ENCODE peak calls at places on chromosomes 7 and 10, in ten cellular contexts. W is colonic mucosa, V is esophagus muscularis mucosa, N is left ventricle myocardium inferior, P is ovary, F is GM23248, U is GM23338, M is right atrium auricular region, Q is upper lobe of right lung, X is adipocyte. Z is an unnamed sample. For H3K4me1 and H3K27me3, the result is how much of the 10 kb centered on the place peaks cover.

GRCh38 chr7:157020514-157021070 is 10.1 kb upstream of the MNX1 start:
- DNase-seq in W (peak), V (no peak), N (no peak), P (no peak), F (no peak), U (peak), M (no peak), Q (peak), X (no peak), Z (no peak)

GRCh38 chr10:109891105-109891504 is 32.2 kb downstream of the XPNPEP1 start:
- DNase-seq in W (no peak), V (no peak), N (no peak), P (no peak), F (peak), U (no peak), M (no peak), Q (no peak), X (no peak), Z (no peak)

GRCh38 chr7:27162548-27162848 is 2.8 kb downstream of the HOXA9 start:
- DNase-seq in W (no peak), V (no peak), N (no peak), P (no peak), F (peak), U (no peak), M (no peak), Q (no peak), X (no peak), Z (no peak)

GRCh38 chr10:48253970-48254657 is 20.4 kb downstream of the FRMPD2 start:
- DNase-seq in W (no peak), V (peak), N (no peak), P (no peak), F (peak), U (no peak), M (peak), Q (no peak), X (no peak), Z (no peak)

GRCh38 chr7:5445991-5446594 is 22.5 kb upstream of the TNRC18 start:
- DNase-seq in W (no peak), V (no peak), N (no peak), P (peak), F (no peak), U (no peak), M (no peak), Q (no peak), X (no peak), Z (no peak)

GRCh38 chr7:19421871-19422270 is 276.6 kb upstream of the FERD3L start:
- DNase-seq in W (no peak), V (no peak), N (no peak), P (no peak), F (no peak), U (no peak), M (no peak), Q (no peak), X (no peak), Z (no peak)

GRCh38 chr7:106175507-106175906 is 63.4 kb upstream of the SYPL1 start:
- DNase-seq in W (no peak), V (no peak), N (no peak), P (no peak), F (no peak), U (no peak), M (no peak), Q (no peak), X (no peak), Z (no peak)

GRCh38 chr7:4634166-4634565 is 47.9 kb upstream of the FOXK1 start:
- DNase-seq in W (no peak), V (no peak), N (no peak), P (no peak), F (peak), U (no peak), M (no peak), Q (no peak), X (peak), Z (no peak)

GRCh38 chr10:130192276-130192848 is 56.2 kb downstream of the GLRX3 start:
- DNase-seq in W (no peak), V (no peak), N (no peak), P (no peak), F (no peak), U (no peak), M (no peak), Q (no peak), X (no peak), Z (no peak)

GRCh38 chr10:15824498-15824897 is 35.8 kb downstream of the MINDY3 start:
- DNase-seq in W (no peak), V (no peak), N (no peak), P (no peak), F (peak), U (no peak), M (no peak), Q (no peak), X (peak), Z (peak)

GRCh38 chr7:102404005-102404861 is 8.1 kb downstream of the PRKRIP1 start:
- DNase-seq in W (peak), V (no peak), N (no peak), P (no peak), F (peak), U (peak), M (no peak), Q (no peak), X (peak), Z (peak)

GRCh38 chr7:99560834-99561734 is 2.6 kb downstream of the ZNF655 start:
- DNase-seq in W (no peak), V (no peak), N (no peak), P (no peak), F (no peak), U (no peak), M (no peak), Q (no peak), X (no peak), Z (no peak)

GRCh38 chr7:99562114-99562784 is 3.8 kb downstream of the ZNF655 start:
- DNase-seq in W (no peak), V (no peak), N (no peak), P (no peak), F (peak), U (no peak), M (no peak), Q (no peak), X (no peak), Z (no peak)

GRCh38 chr7:99563650-99564049 is 5.2 kb downstream of the ZNF655 start:
- DNase-seq in W (no peak), V (no peak), N (no peak), P (no peak), F (peak), U (no peak), M (no peak), Q (no peak), X (peak), Z (no peak)

GRCh38 chr7:99562832-99563231 is 4.4 kb downstream of the ZNF655 start:
- DNase-seq in W (peak), V (no peak), N (no peak), P (no peak), F (peak), U (no peak), M (no peak), Q (no peak), X (peak), Z (peak)

GRCh38 chr7:99561735-99562051 is 3.3 kb downstream of the ZNF655 start:
- DNase-seq in W (no peak), V (no peak), N (no peak), P (no peak), F (no peak), U (no peak), M (no peak), Q (no peak), X (no peak), Z (no peak)
- H3K4me1 ChIP-seq in W (under half), V (under half), N (half or more), P (under half), F (half or more), U (under half), M (under half), Q (under half), X (half or more), Z (under half)

DNA sequence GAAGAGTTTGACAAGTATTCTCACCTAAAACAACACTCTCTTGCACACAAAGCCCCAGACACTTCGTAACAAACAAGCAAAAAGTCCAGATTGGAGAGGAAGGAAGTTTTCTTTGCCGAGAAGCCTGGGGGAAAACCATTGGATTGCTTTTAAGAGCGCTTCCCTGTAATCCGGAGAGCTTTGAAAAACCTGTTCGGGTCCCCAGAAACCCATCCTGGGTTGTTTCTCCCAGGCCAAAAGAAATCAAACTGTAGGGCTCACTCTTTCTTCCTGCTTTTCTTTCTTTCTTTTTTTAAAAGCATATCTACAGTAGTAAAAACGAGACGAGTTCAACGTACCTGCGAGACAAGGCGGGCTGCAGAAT is 655 bp downstream of the SP8 start:
- DNase-seq in W (no peak), V (no peak), N (no peak), P (no peak), F (no peak), U (no peak), M (no peak), Q (no peak), X (no peak), Z (no peak)
- H3K27me3 ChIP-seq in W (half or more), V (half or more), N (half or more), P (under half), F (half or more), U (half or more), M (half or more), Q (half or more), X (half or more), Z (half or more)

DNA sequence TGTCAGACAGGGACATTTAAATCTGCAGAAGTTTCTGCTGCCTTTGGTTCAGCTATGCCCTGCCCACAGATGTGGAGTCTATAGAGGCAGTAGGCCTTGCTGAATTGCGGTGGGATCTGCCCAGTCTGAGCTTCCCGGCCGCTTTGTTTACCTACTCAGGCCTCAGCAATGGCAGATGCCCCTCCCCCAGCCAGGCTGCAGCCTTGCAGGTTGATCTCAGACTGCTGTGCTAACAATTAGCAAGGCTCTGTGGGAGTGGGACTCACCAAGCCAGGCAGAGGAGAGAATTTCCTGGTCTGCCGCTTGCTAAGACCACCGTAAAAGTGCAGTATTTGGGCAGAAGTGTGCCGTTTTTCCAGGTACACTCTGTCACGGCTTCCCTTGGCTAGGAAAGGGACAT is 28.2 kb upstream of the VWDE start:
- DNase-seq in W (no peak), V (no peak), N (no peak), P (no peak), F (peak), U (peak), M (no peak), Q (no peak), X (no peak), Z (no peak)
- H3K4me3 ChIP-seq in W (no peak), V (no peak), N (no peak), P (no peak), F (no peak), U (no peak), M (no peak), Q (no peak), X (no peak), Z (no peak)

DNA sequence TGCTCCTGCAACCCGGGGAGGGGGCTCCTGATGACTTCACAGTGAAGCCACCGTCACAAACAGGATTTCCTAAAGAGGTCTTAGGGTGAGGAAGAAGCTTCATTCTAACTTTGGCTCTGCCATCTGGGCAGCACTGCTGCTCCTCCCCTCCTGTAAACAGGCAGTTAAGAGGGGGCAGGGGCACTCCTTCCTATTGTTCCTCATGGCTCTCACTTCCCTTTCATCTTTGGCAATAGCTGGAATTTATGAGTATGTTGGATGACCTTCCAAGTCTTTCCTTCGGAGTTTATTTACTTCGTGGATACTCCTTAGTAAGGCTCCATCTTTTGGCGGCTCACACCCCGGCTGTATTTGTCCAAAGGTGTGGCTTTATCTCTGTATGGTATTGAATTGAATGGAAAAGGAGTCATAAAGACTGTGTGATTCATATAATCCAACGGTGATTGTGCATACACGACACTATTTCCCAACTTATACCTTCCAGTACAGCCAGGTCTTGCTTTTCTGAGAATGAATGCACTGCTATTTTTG is 55.4 kb upstream of the FAM133B start:
- DNase-seq in W (peak), V (no peak), N (no peak), P (no peak), F (no peak), U (no peak), M (no peak), Q (no peak), X (no peak), Z (no peak)
- H3K4me1 ChIP-seq in W (under half), V (under half), N (half or more), P (under half), F (under half), U (under half), M (under half), Q (under half), X (under half), Z (under half)

Z was measured in CD4-positive, CD25-positive, alpha-beta regulatory T cell.